ENCODE peak calls at places on chromosomes 1 and 21, in nine cellular contexts. One of them, this sample, is unnamed.

GRCh38 chr1:13498553-13498952 is 15.2 kb downstream of the LRRC38 start:
- DNase-seq in OCI-LY7: peak; percentile 81
- DNase-seq in tibial artery: no peak
- DNase-seq in lower lobe of right lung: no peak
- DNase-seq in pancreas: no peak
- DNase-seq in PC-9: no peak
- DNase-seq in CD8-positive, alpha-beta T cell: no peak
- DNase-seq in HCT116: no peak
- DNase-seq in neuronal stem cell: no peak
- DNase-seq in this sample: peak; percentile 94

GRCh38 chr1:81876901-81877750 is 76.4 kb downstream of the ADGRL2 start:
- DNase-seq in pancreas: no peak
- DNase-seq in tibial artery: no peak
- DNase-seq in CD8-positive, alpha-beta T cell: no peak
- DNase-seq in HCT116: no peak
- DNase-seq in lower lobe of right lung: no peak
- DNase-seq in PC-9: no peak
- DNase-seq in neuronal stem cell: no peak
- DNase-seq in OCI-LY7: no peak
- DNase-seq in this sample: no peak

GRCh38 chr21:34706337-34706736 is 37.5 kb downstream of the CLIC6 start:
- DNase-seq in pancreas: no peak
- DNase-seq in CD8-positive, alpha-beta T cell: no peak
- DNase-seq in tibial artery: no peak
- DNase-seq in OCI-LY7: no peak
- DNase-seq in PC-9: no peak
- DNase-seq in lower lobe of right lung: no peak
- DNase-seq in HCT116: no peak
- DNase-seq in neuronal stem cell: no peak
- DNase-seq in this sample: no peak

GRCh38 chr1:147452809-147453208 is 88.5 kb upstream of the BCL9 start:
- DNase-seq in PC-9: no peak
- DNase-seq in HCT116: no peak
- DNase-seq in CD8-positive, alpha-beta T cell: no peak
- DNase-seq in neuronal stem cell: no peak
- DNase-seq in tibial artery: no peak
- DNase-seq in pancreas: no peak
- DNase-seq in OCI-LY7: no peak
- DNase-seq in lower lobe of right lung: no peak
- DNase-seq in this sample: no peak

GRCh38 chr1:20829531-20829930 is 42.4 kb upstream of the HP1BP3 start:
- DNase-seq in HCT116: no peak
- DNase-seq in pancreas: no peak
- DNase-seq in lower lobe of right lung: no peak
- DNase-seq in CD8-positive, alpha-beta T cell: no peak
- DNase-seq in OCI-LY7: no peak
- DNase-seq in tibial artery: no peak
- DNase-seq in neuronal stem cell: no peak
- DNase-seq in PC-9: no peak
- DNase-seq in this sample: no peak

GRCh38 chr1:168112673-168113305 is 23.9 kb downstream of the GPR161 start:
- DNase-seq in HCT116: no peak
- DNase-seq in neuronal stem cell: no peak
- DNase-seq in OCI-LY7: no peak
- DNase-seq in PC-9: peak; percentile 76
- DNase-seq in pancreas: no peak
- DNase-seq in CD8-positive, alpha-beta T cell: no peak
- DNase-seq in lower lobe of right lung: no peak
- DNase-seq in tibial artery: no peak
- DNase-seq in this sample: peak; percentile 39

GRCh38 chr1:21251773-21252471 is 38.3 kb downstream of the ECE1 start:
- DNase-seq in HCT116: peak; percentile 62
- DNase-seq in tibial artery: peak; percentile 90
- DNase-seq in neuronal stem cell: no peak
- DNase-seq in pancreas: no peak
- DNase-seq in CD8-positive, alpha-beta T cell: no peak
- DNase-seq in PC-9: peak; percentile 70
- DNase-seq in OCI-LY7: no peak
- DNase-seq in lower lobe of right lung: no peak
- DNase-seq in this sample: no peak

GRCh38 chr1:109923131-109923945 is 12.7 kb downstream of the CSF1 start:
- DNase-seq in PC-9: no peak
- DNase-seq in lower lobe of right lung: no peak
- DNase-seq in pancreas: no peak
- DNase-seq in HCT116: no peak
- DNase-seq in OCI-LY7: peak; percentile 13
- DNase-seq in neuronal stem cell: peak; percentile 27
- DNase-seq in tibial artery: no peak
- DNase-seq in CD8-positive, alpha-beta T cell: no peak
- DNase-seq in this sample: peak; percentile 57

GRCh38 chr1:209534496-209535250 is 48.8 kb upstream of the CAMK1G start:
- DNase-seq in PC-9: no peak
- DNase-seq in OCI-LY7: no peak
- DNase-seq in lower lobe of right lung: no peak
- DNase-seq in HCT116: no peak
- DNase-seq in tibial artery: no peak
- DNase-seq in pancreas: no peak
- DNase-seq in neuronal stem cell: no peak
- DNase-seq in CD8-positive, alpha-beta T cell: no peak
- DNase-seq in this sample: no peak

GRCh38 chr1:174744886-174745285 is 254.9 kb upstream of the CACYBP start:
- DNase-seq in OCI-LY7: no peak
- DNase-seq in pancreas: no peak
- DNase-seq in HCT116: no peak
- DNase-seq in tibial artery: no peak
- DNase-seq in PC-9: no peak
- DNase-seq in CD8-positive, alpha-beta T cell: no peak
- DNase-seq in lower lobe of right lung: no peak
- DNase-seq in neuronal stem cell: no peak
- DNase-seq in this sample: no peak

GRCh38 chr1:208232639-208233038 is 11.5 kb downstream of the PLXNA2 start:
- DNase-seq in lower lobe of right lung: no peak
- DNase-seq in neuronal stem cell: no peak
- DNase-seq in PC-9: no peak
- DNase-seq in CD8-positive, alpha-beta T cell: no peak
- DNase-seq in tibial artery: no peak
- DNase-seq in OCI-LY7: no peak
- DNase-seq in HCT116: no peak
- DNase-seq in pancreas: no peak
- DNase-seq in this sample: no peak

GRCh38 chr1:18676431-18676830 is 45.8 kb downstream of the PAX7 start:
- DNase-seq in OCI-LY7: no peak
- DNase-seq in lower lobe of right lung: no peak
- DNase-seq in PC-9: no peak
- DNase-seq in pancreas: no peak
- DNase-seq in CD8-positive, alpha-beta T cell: no peak
- DNase-seq in neuronal stem cell: no peak
- DNase-seq in tibial artery: no peak
- DNase-seq in HCT116: no peak
- DNase-seq in this sample: no peak

GRCh38 chr1:155062702-155063411 is 683 bp upstream of the EFNA4 start:
- DNase-seq in lower lobe of right lung: peak; percentile 74
- DNase-seq in pancreas: peak; percentile 91
- DNase-seq in tibial artery: no peak
- DNase-seq in CD8-positive, alpha-beta T cell: peak; percentile 81
- DNase-seq in neuronal stem cell: peak; percentile 73
- DNase-seq in HCT116: no peak
- DNase-seq in OCI-LY7: peak; percentile 84
- DNase-seq in PC-9: no peak
- DNase-seq in this sample: peak; percentile 77

GRCh38 chr1:4650486-4650885 is 3.9 kb upstream of the AJAP1 start:
- DNase-seq in neuronal stem cell: no peak
- DNase-seq in OCI-LY7: peak; percentile 71
- DNase-seq in pancreas: no peak
- DNase-seq in tibial artery: no peak
- DNase-seq in CD8-positive, alpha-beta T cell: no peak
- DNase-seq in lower lobe of right lung: no peak
- DNase-seq in PC-9: no peak
- DNase-seq in HCT116: no peak
- DNase-seq in this sample: no peak

GRCh38 chr21:33801424-33802405 is 113.9 kb downstream of the ATP5PO start:
- DNase-seq in neuronal stem cell: no peak
- DNase-seq in lower lobe of right lung: no peak
- DNase-seq in PC-9: peak; percentile 72
- DNase-seq in OCI-LY7: no peak
- DNase-seq in pancreas: no peak
- DNase-seq in HCT116: peak; percentile 44
- DNase-seq in tibial artery: no peak
- DNase-seq in CD8-positive, alpha-beta T cell: no peak
- DNase-seq in this sample: peak; percentile 83

DNA sequence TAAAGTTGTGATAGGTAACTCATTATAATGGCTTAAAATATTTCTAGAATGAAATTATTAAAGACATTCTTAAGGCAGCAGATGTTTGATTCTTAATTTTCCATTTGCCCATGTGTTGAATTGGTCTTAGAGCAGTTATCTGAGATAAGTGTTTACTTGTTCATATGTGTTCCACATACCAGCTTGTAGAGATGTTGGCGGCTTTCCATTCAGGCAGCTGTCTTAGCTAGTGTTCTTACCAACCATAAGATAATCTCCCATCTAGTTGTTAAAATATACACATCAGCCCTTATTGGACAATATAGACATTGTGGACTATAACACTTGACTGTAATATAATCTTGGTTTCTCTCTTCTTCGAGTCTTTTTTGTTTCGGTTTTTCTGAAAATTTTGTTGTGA is 1372.8 kb upstream of the ADGRL2 start:
- DNase-seq in CD8-positive, alpha-beta T cell: no peak
- DNase-seq in neuronal stem cell: no peak
- DNase-seq in pancreas: no peak
- DNase-seq in lower lobe of right lung: no peak
- DNase-seq in tibial artery: no peak
- DNase-seq in PC-9: no peak
- DNase-seq in OCI-LY7: no peak
- DNase-seq in HCT116: no peak
- DNase-seq in this sample: no peak
- H3K9me3 ChIP-seq in CD8-positive, alpha-beta T cell: no peaks in the 10 kb centered on the region
- H3K9me3 ChIP-seq in neuronal stem cell: no peaks in the 10 kb centered on the region
- H3K9me3 ChIP-seq in pancreas: no peaks in the 10 kb centered on the region
- H3K9me3 ChIP-seq in lower lobe of right lung: no peaks in the 10 kb centered on the region
- H3K9me3 ChIP-seq in tibial artery: no peaks in the 10 kb centered on the region
- H3K9me3 ChIP-seq in PC-9: no peaks in the 10 kb centered on the region
- H3K9me3 ChIP-seq in OCI-LY7: no peaks in the 10 kb centered on the region
- H3K9me3 ChIP-seq in HCT116: no peaks in the 10 kb centered on the region
- H3K9me3 ChIP-seq in this sample: no peaks in the 10 kb centered on the region

GRCh38 chr1:3114131-3114744 is 45.2 kb downstream of the PRDM16 start:
- DNase-seq in OCI-LY7: no peak
- DNase-seq in pancreas: no peak
- DNase-seq in tibial artery: no peak
- DNase-seq in PC-9: no peak
- DNase-seq in lower lobe of right lung: no peak
- DNase-seq in neuronal stem cell: no peak
- DNase-seq in CD8-positive, alpha-beta T cell: no peak
- DNase-seq in HCT116: no peak
- DNase-seq in this sample: no peak

GRCh38 chr1:3113047-3113740 is 44.2 kb downstream of the PRDM16 start:
- DNase-seq in HCT116: no peak
- DNase-seq in OCI-LY7: no peak
- DNase-seq in neuronal stem cell: no peak
- DNase-seq in pancreas: no peak
- DNase-seq in lower lobe of right lung: no peak
- DNase-seq in CD8-positive, alpha-beta T cell: no peak
- DNase-seq in tibial artery: no peak
- DNase-seq in PC-9: no peak
- DNase-seq in this sample: no peak

GRCh38 chr1:3113741-3114056 is 44.7 kb downstream of the PRDM16 start:
- DNase-seq in neuronal stem cell: no peak
- DNase-seq in tibial artery: no peak
- DNase-seq in pancreas: no peak
- DNase-seq in CD8-positive, alpha-beta T cell: no peak
- DNase-seq in OCI-LY7: no peak
- DNase-seq in PC-9: no peak
- DNase-seq in lower lobe of right lung: no peak
- DNase-seq in HCT116: no peak
- DNase-seq in this sample: no peak

GRCh38 chr1:3111616-3112021 is 42.6 kb downstream of the PRDM16 start:
- DNase-seq in HCT116: no peak
- DNase-seq in neuronal stem cell: peak; percentile 52
- DNase-seq in PC-9: no peak
- DNase-seq in CD8-positive, alpha-beta T cell: no peak
- DNase-seq in pancreas: no peak
- DNase-seq in lower lobe of right lung: no peak
- DNase-seq in OCI-LY7: no peak
- DNase-seq in tibial artery: no peak
- DNase-seq in this sample: no peak

GRCh38 chr1:3112526-3112925 is 43.5 kb downstream of the PRDM16 start:
- DNase-seq in lower lobe of right lung: no peak
- DNase-seq in HCT116: no peak
- DNase-seq in PC-9: no peak
- DNase-seq in OCI-LY7: no peak
- DNase-seq in neuronal stem cell: no peak
- DNase-seq in pancreas: no peak
- DNase-seq in tibial artery: no peak
- DNase-seq in CD8-positive, alpha-beta T cell: no peak
- DNase-seq in this sample: no peak
- H3K9me3 ChIP-seq in lower lobe of right lung: no peaks in the 10 kb centered on the region
- H3K9me3 ChIP-seq in HCT116: no peaks in the 10 kb centered on the region
- H3K9me3 ChIP-seq in PC-9: no peaks in the 10 kb centered on the region
- H3K9me3 ChIP-seq in OCI-LY7: no peaks in the 10 kb centered on the region
- H3K9me3 ChIP-seq in neuronal stem cell: peaks cover 11% of the 10 kb centered on the region
- H3K9me3 ChIP-seq in pancreas: no peaks in the 10 kb centered on the region
- H3K9me3 ChIP-seq in tibial artery: peaks cover 2% of the 10 kb centered on the region
- H3K9me3 ChIP-seq in CD8-positive, alpha-beta T cell: no peaks in the 10 kb centered on the region
- H3K9me3 ChIP-seq in this sample: no peaks in the 10 kb centered on the region

GRCh38 chr1:125066385-125066784 is 3881.6 kb downstream of the SRGAP2C start:
- DNase-seq in CD8-positive, alpha-beta T cell: no peak
- DNase-seq in tibial artery: peak; percentile 62
- DNase-seq in pancreas: peak; percentile 33
- DNase-seq in neuronal stem cell: no peak
- DNase-seq in HCT116: no peak
- DNase-seq in OCI-LY7: no peak
- DNase-seq in lower lobe of right lung: no peak
- DNase-seq in PC-9: no peak
- DNase-seq in this sample: no peak
- H3K9me3 ChIP-seq in CD8-positive, alpha-beta T cell: peaks cover 8% of the 10 kb centered on the region
- H3K9me3 ChIP-seq in tibial artery: peaks cover 21% of the 10 kb centered on the region
- H3K9me3 ChIP-seq in pancreas: no peaks in the 10 kb centered on the region
- H3K9me3 ChIP-seq in neuronal stem cell: no peaks in the 10 kb centered on the region
- H3K9me3 ChIP-seq in HCT116: peaks cover 12% of the 10 kb centered on the region
- H3K9me3 ChIP-seq in OCI-LY7: peaks cover 18% of the 10 kb centered on the region
- H3K9me3 ChIP-seq in lower lobe of right lung: peaks cover 23% of the 10 kb centered on the region
- H3K9me3 ChIP-seq in PC-9: peaks cover 8% of the 10 kb centered on the region
- H3K9me3 ChIP-seq in this sample: no peaks in the 10 kb centered on the region

GRCh38 chr1:248670003-248670402 is 14.7 kb upstream of the OR2T27 start:
- DNase-seq in HCT116: peak; percentile 7
- DNase-seq in neuronal stem cell: no peak
- DNase-seq in OCI-LY7: peak; percentile 15
- DNase-seq in PC-9: no peak
- DNase-seq in tibial artery: no peak
- DNase-seq in pancreas: no peak
- DNase-seq in CD8-positive, alpha-beta T cell: no peak
- DNase-seq in lower lobe of right lung: no peak
- DNase-seq in this sample: no peak
- H3K9me3 ChIP-seq in HCT116: no peaks in the 10 kb centered on the region
- H3K9me3 ChIP-seq in neuronal stem cell: peaks cover 6% of the 10 kb centered on the region
- H3K9me3 ChIP-seq in OCI-LY7: no peaks in the 10 kb centered on the region
- H3K9me3 ChIP-seq in PC-9: no peaks in the 10 kb centered on the region
- H3K9me3 ChIP-seq in tibial artery: no peaks in the 10 kb centered on the region
- H3K9me3 ChIP-seq in pancreas: no peaks in the 10 kb centered on the region
- H3K9me3 ChIP-seq in CD8-positive, alpha-beta T cell: no peaks in the 10 kb centered on the region
- H3K9me3 ChIP-seq in lower lobe of right lung: peaks cover 5% of the 10 kb centered on the region
- H3K9me3 ChIP-seq in this sample: no peaks in the 10 kb centered on the region

This sample was measured in MM.1S.